ENCODE peak calls at places on chromosomes 13 and 19, in six cellular contexts. One of them, this sample, is unnamed.

GRCh38 chr13:96652506-96652905 is 341.8 kb downstream of the OXGR1 start:
- DNase-seq in endothelial cell of umbilical vein: no peak
- DNase-seq in iPS DF 6.9: no peak
- DNase-seq in GM23248: no peak
- DNase-seq in HepG2: no peak
- DNase-seq in HCT116: no peak
- DNase-seq in this sample: no peak

GRCh38 chr13:95002126-95002525 is 289.8 kb upstream of the SOX21 start:
- DNase-seq in HepG2: peak; percentile 46
- DNase-seq in iPS DF 6.9: no peak
- DNase-seq in endothelial cell of umbilical vein: no peak
- DNase-seq in GM23248: no peak
- DNase-seq in HCT116: no peak
- DNase-seq in this sample: no peak

GRCh38 chr13:27131202-27131623 is 40.4 kb downstream of the USP12 start:
- DNase-seq in iPS DF 6.9: peak; percentile 9
- DNase-seq in HCT116: peak; percentile 13
- DNase-seq in HepG2: no peak
- DNase-seq in endothelial cell of umbilical vein: peak; percentile 16
- DNase-seq in GM23248: peak; percentile 38
- DNase-seq in this sample: no peak

GRCh38 chr13:104321756-104322155 is 1255.5 kb upstream of the SLC10A2 start:
- DNase-seq in HCT116: no peak
- DNase-seq in GM23248: no peak
- DNase-seq in iPS DF 6.9: no peak
- DNase-seq in endothelial cell of umbilical vein: no peak
- DNase-seq in HepG2: no peak
- DNase-seq in this sample: no peak

GRCh38 chr19:7505682-7506384 is 10.1 kb upstream of the ZNF358 start:
- DNase-seq in iPS DF 6.9: no peak
- DNase-seq in HCT116: no peak
- DNase-seq in GM23248: peak; percentile 56
- DNase-seq in endothelial cell of umbilical vein: no peak
- DNase-seq in HepG2: no peak
- DNase-seq in this sample: no peak

GRCh38 chr13:44317752-44318550 is 55.7 kb upstream of the SERP2 start:
- DNase-seq in HCT116: no peak
- DNase-seq in endothelial cell of umbilical vein: no peak
- DNase-seq in GM23248: peak; percentile 69
- DNase-seq in iPS DF 6.9: no peak
- DNase-seq in HepG2: no peak
- DNase-seq in this sample: no peak

GRCh38 chr13:71240906-71241305 is 626.1 kb downstream of the DACH1 start:
- DNase-seq in HepG2: no peak
- DNase-seq in HCT116: no peak
- DNase-seq in endothelial cell of umbilical vein: peak; percentile 68
- DNase-seq in GM23248: no peak
- DNase-seq in iPS DF 6.9: no peak
- DNase-seq in this sample: no peak

GRCh38 chr19:7575426-7576040 is 20.1 kb upstream of the CAMSAP3 start:
- DNase-seq in endothelial cell of umbilical vein: no peak
- DNase-seq in HCT116: peak; percentile 66
- DNase-seq in iPS DF 6.9: no peak
- DNase-seq in GM23248: peak; percentile 52
- DNase-seq in HepG2: no peak
- DNase-seq in this sample: no peak

GRCh38 chr19:42563352-42564210 is 31.1 kb downstream of the CEACAM8 start:
- DNase-seq in endothelial cell of umbilical vein: peak; percentile 38
- DNase-seq in HepG2: peak; percentile 39
- DNase-seq in GM23248: peak; percentile 71
- DNase-seq in iPS DF 6.9: no peak
- DNase-seq in HCT116: peak; percentile 43
- DNase-seq in this sample: peak; percentile 33

GRCh38 chr13:86601351-86601750 is 802.1 kb upstream of the SLITRK6 start:
- DNase-seq in HepG2: no peak
- DNase-seq in endothelial cell of umbilical vein: no peak
- DNase-seq in iPS DF 6.9: no peak
- DNase-seq in GM23248: peak; percentile 42
- DNase-seq in HCT116: no peak
- DNase-seq in this sample: no peak

GRCh38 chr19:35710784-35711723 is 6.7 kb downstream of the ZBTB32 start:
- DNase-seq in HepG2: no peak
- DNase-seq in HCT116: no peak
- DNase-seq in endothelial cell of umbilical vein: no peak
- DNase-seq in GM23248: peak; percentile 16
- DNase-seq in iPS DF 6.9: no peak
- DNase-seq in this sample: no peak

GRCh38 chr19:10332158-10332964 is 968 bp downstream of the RAVER1 start:
- DNase-seq in GM23248: peak; percentile 17
- DNase-seq in endothelial cell of umbilical vein: no peak
- DNase-seq in HCT116: no peak
- DNase-seq in iPS DF 6.9: no peak
- DNase-seq in HepG2: peak; percentile 71
- DNase-seq in this sample: no peak

GRCh38 chr19:47340477-47341208 is 8.5 kb upstream of the DHX34 start:
- DNase-seq in HCT116: no peak
- DNase-seq in HepG2: no peak
- DNase-seq in GM23248: no peak
- DNase-seq in endothelial cell of umbilical vein: no peak
- DNase-seq in iPS DF 6.9: no peak
- DNase-seq in this sample: no peak

GRCh38 chr13:113665582-113666323 is 1.3 kb upstream of the GRK1 start:
- DNase-seq in endothelial cell of umbilical vein: no peak
- DNase-seq in HepG2: no peak
- DNase-seq in HCT116: no peak
- DNase-seq in GM23248: no peak
- DNase-seq in iPS DF 6.9: no peak
- DNase-seq in this sample: peak; percentile 7

GRCh38 chr19:16326401-16327130 is 1.9 kb downstream of the KLF2 start:
- DNase-seq in endothelial cell of umbilical vein: peak; percentile 38
- DNase-seq in GM23248: peak; percentile 61
- DNase-seq in HepG2: no peak
- DNase-seq in HCT116: no peak
- DNase-seq in iPS DF 6.9: peak; percentile 22
- DNase-seq in this sample: no peak

GRCh38 chr19:53864308-53864836 is 3.3 kb upstream of the MYADM start:
- DNase-seq in iPS DF 6.9: no peak
- DNase-seq in endothelial cell of umbilical vein: no peak
- DNase-seq in HCT116: no peak
- DNase-seq in HepG2: peak; percentile 99
- DNase-seq in GM23248: no peak
- DNase-seq in this sample: peak; percentile 41
- H3K27ac ChIP-seq in iPS DF 6.9: no peak overlapping the region
- H3K27ac ChIP-seq in endothelial cell of umbilical vein: no peak overlapping the region
- H3K27ac ChIP-seq in HCT116: peak overlapping the region; percentile 77
- H3K27ac ChIP-seq in HepG2: peak overlapping the region; percentile 100
- H3K27ac ChIP-seq in GM23248: peak overlapping the region; percentile 100
- H3K27ac ChIP-seq in this sample: peak overlapping the region; percentile 44

GRCh38 chr19:13099073-13099999 is 3.3 kb downstream of the LYL1 start:
- DNase-seq in GM23248: no peak
- DNase-seq in endothelial cell of umbilical vein: peak; percentile 79
- DNase-seq in HCT116: no peak
- DNase-seq in iPS DF 6.9: no peak
- DNase-seq in HepG2: no peak
- DNase-seq in this sample: no peak

GRCh38 chr19:13098291-13099072 is 4.2 kb downstream of the LYL1 start:
- DNase-seq in HepG2: no peak
- DNase-seq in HCT116: no peak
- DNase-seq in GM23248: peak; percentile 77
- DNase-seq in iPS DF 6.9: no peak
- DNase-seq in endothelial cell of umbilical vein: peak; percentile 72
- DNase-seq in this sample: no peak

GRCh38 chr19:13100871-13101589 is 1.6 kb downstream of the LYL1 start:
- DNase-seq in iPS DF 6.9: no peak
- DNase-seq in GM23248: peak; percentile 44
- DNase-seq in HepG2: no peak
- DNase-seq in endothelial cell of umbilical vein: peak; percentile 60
- DNase-seq in HCT116: no peak
- DNase-seq in this sample: no peak

GRCh38 chr19:13101590-13102415 is 855 bp downstream of the LYL1 start:
- DNase-seq in iPS DF 6.9: no peak
- DNase-seq in endothelial cell of umbilical vein: no peak
- DNase-seq in HepG2: peak; percentile 75
- DNase-seq in GM23248: no peak
- DNase-seq in HCT116: no peak
- DNase-seq in this sample: no peak

GRCh38 chr19:13100031-13100588 is 2.5 kb downstream of the LYL1 start:
- DNase-seq in HCT116: no peak
- DNase-seq in GM23248: peak; percentile 50
- DNase-seq in iPS DF 6.9: no peak
- DNase-seq in HepG2: no peak
- DNase-seq in endothelial cell of umbilical vein: peak; percentile 51
- DNase-seq in this sample: no peak
- H3K27ac ChIP-seq in HCT116: no peak overlapping the region
- H3K27ac ChIP-seq in GM23248: no peak overlapping the region
- H3K27ac ChIP-seq in iPS DF 6.9: no peak overlapping the region
- H3K27ac ChIP-seq in HepG2: no peak overlapping the region
- H3K27ac ChIP-seq in endothelial cell of umbilical vein: peak overlapping the region; percentile 89
- H3K27ac ChIP-seq in this sample: peak overlapping the region; percentile 64

GRCh38 chr13:74290324-74290773 is 156.1 kb upstream of the KLF12 start:
- DNase-seq in GM23248: peak; percentile 73
- DNase-seq in HCT116: peak; percentile 73
- DNase-seq in HepG2: peak; percentile 9
- DNase-seq in endothelial cell of umbilical vein: peak; percentile 5
- DNase-seq in iPS DF 6.9: no peak
- DNase-seq in this sample: no peak
- H3K27ac ChIP-seq in GM23248: no peak overlapping the region
- H3K27ac ChIP-seq in HCT116: no peak overlapping the region
- H3K27ac ChIP-seq in HepG2: no peak overlapping the region
- H3K27ac ChIP-seq in endothelial cell of umbilical vein: no peak overlapping the region
- H3K27ac ChIP-seq in iPS DF 6.9: no peak overlapping the region
- H3K27ac ChIP-seq in this sample: no peak overlapping the region

GRCh38 chr19:45321848-45322247 is 827 bp downstream of the CKM start:
- DNase-seq in iPS DF 6.9: no peak
- DNase-seq in HCT116: no peak
- DNase-seq in GM23248: no peak
- DNase-seq in HepG2: no peak
- DNase-seq in endothelial cell of umbilical vein: no peak
- DNase-seq in this sample: no peak
- H3K27ac ChIP-seq in iPS DF 6.9: no peak overlapping the region
- H3K27ac ChIP-seq in HCT116: no peak overlapping the region
- H3K27ac ChIP-seq in GM23248: no peak overlapping the region
- H3K27ac ChIP-seq in HepG2: no peak overlapping the region
- H3K27ac ChIP-seq in endothelial cell of umbilical vein: no peak overlapping the region
- H3K27ac ChIP-seq in this sample: no peak overlapping the region

GRCh38 chr13:110183925-110184324 is 123.0 kb downstream of the COL4A1 start:
- DNase-seq in HCT116: no peak
- DNase-seq in endothelial cell of umbilical vein: no peak
- DNase-seq in GM23248: peak; percentile 20
- DNase-seq in iPS DF 6.9: no peak
- DNase-seq in HepG2: no peak
- DNase-seq in this sample: no peak
- H3K27ac ChIP-seq in HCT116: no peak overlapping the region
- H3K27ac ChIP-seq in endothelial cell of umbilical vein: no peak overlapping the region
- H3K27ac ChIP-seq in GM23248: no peak overlapping the region
- H3K27ac ChIP-seq in iPS DF 6.9: no peak overlapping the region
- H3K27ac ChIP-seq in HepG2: no peak overlapping the region
- H3K27ac ChIP-seq in this sample: no peak overlapping the region

GRCh38 chr13:89936256-89936655 is 1411.2 kb upstream of the MIR17HG start:
- DNase-seq in iPS DF 6.9: no peak
- DNase-seq in HCT116: no peak
- DNase-seq in endothelial cell of umbilical vein: no peak
- DNase-seq in GM23248: peak; percentile 6
- DNase-seq in HepG2: no peak
- DNase-seq in this sample: no peak

GRCh38 chr13:89930861-89931260 is 1416.6 kb upstream of the MIR17HG start:
- DNase-seq in HCT116: no peak
- DNase-seq in endothelial cell of umbilical vein: no peak
- DNase-seq in GM23248: no peak
- DNase-seq in HepG2: no peak
- DNase-seq in iPS DF 6.9: no peak
- DNase-seq in this sample: no peak

GRCh38 chr13:89937420-89937819 is 1410.1 kb upstream of the MIR17HG start:
- DNase-seq in endothelial cell of umbilical vein: no peak
- DNase-seq in HepG2: no peak
- DNase-seq in GM23248: no peak
- DNase-seq in HCT116: no peak
- DNase-seq in iPS DF 6.9: no peak
- DNase-seq in this sample: no peak

DNA sequence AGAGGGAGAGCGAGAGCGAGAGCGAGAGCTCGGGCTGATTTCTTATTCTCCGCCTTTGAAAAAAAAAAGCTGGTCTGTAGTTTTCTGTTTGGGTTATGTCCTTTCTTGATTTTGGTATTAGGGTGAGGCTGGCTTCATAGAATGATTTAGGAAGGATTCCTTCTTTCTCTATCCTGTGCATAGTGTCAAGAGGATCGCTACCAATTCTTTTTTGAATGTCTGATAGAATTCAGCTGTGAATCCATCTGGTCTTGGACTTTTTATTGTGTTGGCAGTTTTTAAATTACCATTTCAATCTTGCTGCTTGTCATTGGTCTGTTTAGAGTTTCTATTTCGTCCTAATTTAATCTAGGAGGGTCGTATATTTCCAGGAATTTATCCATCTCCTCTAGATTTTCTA is 1414.6 kb upstream of the MIR17HG start:
- DNase-seq in HepG2: no peak
- DNase-seq in HCT116: no peak
- DNase-seq in GM23248: no peak
- DNase-seq in endothelial cell of umbilical vein: no peak
- DNase-seq in iPS DF 6.9: no peak
- DNase-seq in this sample: no peak
- H3K27ac ChIP-seq in HepG2: no peak overlapping the region
- H3K27ac ChIP-seq in HCT116: no peak overlapping the region
- H3K27ac ChIP-seq in GM23248: no peak overlapping the region
- H3K27ac ChIP-seq in endothelial cell of umbilical vein: no peak overlapping the region
- H3K27ac ChIP-seq in iPS DF 6.9: no peak overlapping the region
- H3K27ac ChIP-seq in this sample: no peak overlapping the region

DNA sequence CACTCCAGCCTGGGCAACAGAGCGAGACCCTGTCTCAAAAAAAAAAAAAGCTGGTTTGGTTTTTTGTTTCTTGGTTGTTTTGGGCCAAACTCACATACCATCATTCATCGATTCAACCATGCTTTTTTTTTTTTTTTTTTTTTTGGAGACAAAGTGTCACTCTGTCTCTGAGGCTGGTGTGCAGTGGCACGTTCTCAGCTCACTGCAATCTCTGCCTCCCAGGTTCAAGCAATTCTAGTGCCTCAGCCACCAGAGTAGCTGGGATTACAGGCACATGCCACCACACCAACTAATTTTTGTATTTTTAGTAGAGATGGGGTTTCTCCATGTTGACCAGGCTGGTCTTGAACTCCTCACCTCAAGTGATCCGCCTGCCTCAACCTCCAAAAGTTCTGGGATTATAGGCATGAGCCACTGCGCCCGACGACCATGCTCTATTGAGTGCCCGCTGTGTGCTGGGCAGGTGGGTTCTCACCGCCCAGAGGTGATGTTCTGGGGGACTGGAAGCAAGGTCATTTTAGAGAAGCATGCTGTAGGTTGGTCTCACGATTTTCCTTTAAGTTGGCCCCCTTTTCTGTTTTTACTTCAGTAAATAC is 8.1 kb upstream of the JUND start:
- DNase-seq in iPS DF 6.9: no peak
- DNase-seq in GM23248: no peak
- DNase-seq in HCT116: no peak
- DNase-seq in endothelial cell of umbilical vein: no peak
- DNase-seq in HepG2: no peak
- DNase-seq in this sample: no peak
- H3K27ac ChIP-seq in iPS DF 6.9: no peak overlapping the region
- H3K27ac ChIP-seq in GM23248: peak overlapping the region; percentile 12
- H3K27ac ChIP-seq in HCT116: peak overlapping the region; percentile 20
- H3K27ac ChIP-seq in endothelial cell of umbilical vein: no peak overlapping the region
- H3K27ac ChIP-seq in HepG2: no peak overlapping the region
- H3K27ac ChIP-seq in this sample: no peak overlapping the region

This sample was measured in pancreas.